ENCODE peak calls at places on chromosome 14, in seven cellular contexts. E is psoas muscle; T is neural progenitor cell; Z is CD4-positive, alpha-beta T cell; R is H9; M is neuronal stem cell; A is left lung. D is an unnamed sample. For H3K9me3, the result is how much of the 10 kb centered on the place peaks cover.

GRCh38 chr14:81471062-81471461 is 62.6 kb downstream of the SEL1L start:
- DNase-seq in Z (no peak), M (no peak), E (no peak), A (no peak), T (no peak), R (no peak), D (no peak)

GRCh38 chr14:94045101-94045500 is 19.0 kb downstream of the OTUB2 start:
- DNase-seq in M (no peak), A (no peak), R (no peak), E (no peak), T (no peak), Z (no peak), D (no peak)

GRCh38 chr14:61258985-61259384 is 22.2 kb downstream of the TMEM30B start:
- DNase-seq in A (no peak), E (no peak), R (no peak), Z (no peak), T (no peak), M (no peak), D (no peak)

GRCh38 chr14:75535164-75535898 is 13.1 kb downstream of the BATF start:
- DNase-seq in M (no peak), A (no peak), E (no peak), T (no peak), Z (no peak), R (no peak), D (no peak)

GRCh38 chr14:35632276-35633071 is 98.5 kb downstream of the INSM2 start:
- DNase-seq in Z (no peak), A (no peak), R (no peak), E (no peak), T (no peak), M (no peak), D (no peak)

GRCh38 chr14:68749487-68750475 is 43.1 kb downstream of the ZFP36L1 start:
- DNase-seq in A (no peak), R (no peak), M (no peak), E (no peak), T (no peak), Z (no peak), D (no peak)

GRCh38 chr14:23217621-23218020 is 20.1 kb upstream of the RNF212B start:
- DNase-seq in T (no peak), Z (no peak), A (no peak), E (no peak), R (no peak), M (no peak), D (no peak)

GRCh38 chr14:92538412-92539017 is 24.9 kb downstream of the RIN3 start:
- DNase-seq in T (no peak), A (no peak), Z (no peak), M (no peak), R (no peak), E (no peak), D (no peak)

GRCh38 chr14:68088463-68088862 is 268.9 kb downstream of the RAD51B start:
- DNase-seq in A (no peak), M (no peak), E (peak), R (no peak), T (peak), Z (no peak), D (no peak)

GRCh38 chr14:95467657-95468056 is 48.8 kb downstream of the SYNE3 start:
- DNase-seq in T (no peak), Z (no peak), M (no peak), R (no peak), E (no peak), A (no peak), D (no peak)

GRCh38 chr14:39033371-39033770 is 69.7 kb downstream of the SEC23A start:
- DNase-seq in T (peak), Z (no peak), R (no peak), A (no peak), M (peak), E (no peak), D (no peak)

GRCh38 chr14:104800600-104801283 is at the start of gene ZBTB42:
- DNase-seq in A (peak), M (no peak), T (peak), R (peak), Z (peak), E (peak), D (peak)

GRCh38 chr14:77752799-77753516 is 8.0 kb downstream of the SNW1 start:
- DNase-seq in T (no peak), R (no peak), A (no peak), Z (no peak), E (no peak), M (no peak), D (no peak)

GRCh38 chr14:53890611-53891091 is 66.0 kb downstream of the BMP4 start:
- DNase-seq in Z (no peak), E (no peak), R (peak), T (peak), A (no peak), M (peak), D (no peak)

GRCh38 chr14:93332032-93332852 is 594 bp downstream of the BTBD7 start:
- DNase-seq in R (no peak), M (peak), Z (peak), A (peak), T (peak), E (peak), D (no peak)

GRCh38 chr14:104794641-104795467 is 694 bp downstream of the AKT1 start:
- DNase-seq in Z (no peak), A (peak), M (no peak), E (no peak), R (peak), T (peak), D (no peak)

GRCh38 chr14:55523321-55523720 is 56.7 kb upstream of the KTN1 start:
- DNase-seq in Z (no peak), E (no peak), M (no peak), T (no peak), A (no peak), R (no peak), D (no peak)

GRCh38 chr14:59028476-59029202 is 159.8 kb upstream of the DAAM1 start:
- DNase-seq in R (peak), Z (no peak), E (peak), A (peak), T (peak), M (peak), D (no peak)

GRCh38 chr14:39988939-39989338 is 556.7 kb upstream of the FBXO33 start:
- DNase-seq in R (no peak), E (no peak), T (peak), A (no peak), Z (no peak), M (peak), D (no peak)

GRCh38 chr14:63761356-63762117 is 33.7 kb upstream of the SGPP1 start:
- DNase-seq in Z (no peak), A (peak), R (no peak), M (no peak), T (no peak), E (no peak), D (no peak)

GRCh38 chr14:63764103-63764502 is 36.2 kb upstream of the SGPP1 start:
- DNase-seq in M (no peak), R (no peak), Z (no peak), A (no peak), T (no peak), E (no peak), D (no peak)

GRCh38 chr14:63770187-63770807 is 42.4 kb upstream of the SGPP1 start:
- DNase-seq in R (no peak), E (no peak), M (no peak), A (no peak), Z (peak), T (peak), D (no peak)

GRCh38 chr14:63764620-63765139 is 36.8 kb upstream of the SGPP1 start:
- DNase-seq in E (no peak), R (no peak), M (no peak), T (no peak), A (no peak), Z (no peak), D (no peak)

GRCh38 chr14:63766616-63767015 is 38.8 kb upstream of the SGPP1 start:
- DNase-seq in A (no peak), Z (no peak), M (peak), T (peak), E (no peak), R (no peak), D (no peak)
- H3K9me3 ChIP-seq in A (under half), Z (under half), M (under half), T (under half), E (under half), R (under half), D (under half)

DNA sequence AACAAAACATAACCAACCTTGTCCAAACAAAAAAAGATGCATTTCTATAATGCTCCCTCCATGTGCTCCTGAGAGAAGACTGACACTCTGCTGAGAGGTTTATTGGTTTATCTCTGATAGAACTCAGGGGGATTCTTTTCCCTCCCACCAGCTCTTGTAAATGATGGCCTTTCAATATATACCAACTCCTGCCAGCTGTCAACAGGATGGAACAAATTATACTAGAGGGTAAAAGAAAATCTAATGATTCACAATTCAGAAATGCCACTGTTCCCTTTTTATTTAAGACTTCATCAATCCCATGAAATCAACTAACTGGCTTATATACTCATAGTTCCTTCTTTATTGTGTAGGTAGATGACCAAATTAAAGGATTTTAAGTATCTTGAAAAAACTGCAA is 25.4 kb downstream of the PSMC1 start:
- DNase-seq in E (no peak), T (no peak), R (no peak), M (no peak), Z (no peak), A (no peak), D (no peak)
- H3K9me3 ChIP-seq in E (under half), T (under half), R (under half), M (under half), Z (under half), A (under half), D (under half)

GRCh38 chr14:20118795-20119194 is 8.3 kb downstream of the OR4K17 start:
- DNase-seq in Z (no peak), R (no peak), E (no peak), M (no peak), T (no peak), A (no peak), D (no peak)
- H3K9me3 ChIP-seq in Z (under half), R (half or more), E (under half), M (under half), T (half or more), A (under half), D (under half)

GRCh38 chr14:97527993-97528392 is 730.8 kb downstream of the VRK1 start:
- DNase-seq in A (no peak), T (no peak), Z (no peak), E (no peak), M (no peak), R (no peak), D (no peak)
- H3K9me3 ChIP-seq in A (under half), T (under half), Z (under half), E (under half), M (under half), R (under half), D (under half)

DNA sequence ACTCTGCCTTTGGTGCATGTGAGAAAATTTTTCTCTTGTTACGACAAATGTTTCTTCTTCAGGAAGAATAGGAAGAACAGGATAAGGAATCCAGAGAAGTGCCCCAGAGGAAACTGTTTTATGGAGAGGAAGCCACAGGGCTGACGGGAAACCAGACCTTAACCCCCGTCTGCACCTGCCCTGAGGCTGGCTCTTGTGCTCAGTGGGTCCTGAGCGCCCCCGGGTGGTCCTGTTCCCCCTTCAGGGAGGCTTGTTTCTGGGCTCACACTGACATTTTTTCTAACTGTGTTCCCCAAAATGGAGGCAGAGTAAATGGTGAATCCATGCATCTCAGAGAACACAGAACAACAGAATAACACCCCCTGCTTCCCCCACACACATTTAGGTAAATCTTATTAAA is 691.8 kb downstream of the TMEM121 start:
- DNase-seq in M (no peak), R (no peak), E (no peak), Z (no peak), T (no peak), A (no peak), D (no peak)
- H3K9me3 ChIP-seq in M (under half), R (half or more), E (under half), Z (under half), T (under half), A (under half), D (under half)

DNA sequence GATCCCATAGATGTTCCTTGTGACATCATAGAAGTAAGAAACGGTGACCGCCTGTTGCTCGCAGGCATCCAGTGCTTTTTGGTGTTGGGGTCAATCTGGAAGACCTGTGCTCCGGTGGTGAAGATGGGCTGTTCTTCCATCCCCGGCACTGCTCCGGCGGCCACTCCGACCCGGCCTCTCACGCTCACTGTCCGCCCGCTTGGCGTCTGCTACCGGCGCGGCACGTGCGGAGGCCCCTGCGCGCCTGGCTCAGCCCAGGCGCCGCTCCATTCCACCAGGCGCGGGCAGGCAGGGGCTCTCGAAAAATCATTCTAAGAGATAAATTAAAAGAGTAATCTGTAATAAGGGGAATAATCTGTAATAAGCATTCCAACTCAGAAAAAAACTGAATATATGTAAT is 934.5 kb downstream of the TMEM121 start:
- DNase-seq in A (peak), T (no peak), Z (no peak), R (no peak), E (no peak), M (no peak), D (no peak)
- H3K9me3 ChIP-seq in A (under half), T (under half), Z (under half), R (under half), E (under half), M (under half), D (under half)

DNA sequence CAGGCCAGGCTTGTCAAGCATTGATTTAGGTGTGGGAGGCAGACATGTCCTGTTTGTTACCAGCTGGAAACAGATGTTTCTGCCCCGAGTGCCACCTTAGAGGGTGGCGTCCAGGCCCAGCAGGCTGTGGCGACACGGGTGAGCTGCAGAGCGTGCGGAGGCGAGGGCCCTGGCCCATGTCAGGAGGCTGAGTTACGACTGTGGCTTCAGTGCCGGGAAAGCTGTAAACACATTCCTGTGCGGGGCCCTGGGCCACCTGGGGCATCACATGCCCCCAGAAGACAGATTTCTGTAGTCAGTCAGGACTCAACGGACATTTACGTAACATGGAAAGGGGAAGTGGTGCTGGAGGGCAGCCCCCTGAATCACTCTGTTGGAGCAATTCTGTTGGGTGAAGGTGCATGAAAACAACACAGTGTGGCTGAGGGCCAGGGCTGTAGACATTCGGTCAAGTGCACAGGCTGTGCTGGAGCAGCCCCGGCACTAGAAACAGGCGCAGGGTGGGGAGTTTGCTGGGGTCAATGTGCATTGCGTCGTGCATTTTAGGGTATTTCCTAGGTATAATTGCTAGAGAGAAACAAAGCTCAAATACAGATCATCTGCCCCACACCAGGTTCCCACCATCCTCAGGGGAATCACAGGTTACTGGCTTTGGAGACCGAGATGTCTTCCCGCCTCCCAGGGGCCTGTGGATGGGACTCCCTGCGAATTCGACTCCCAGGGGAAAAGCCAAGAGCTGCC is 291.8 kb downstream of the TMEM121 start:
- DNase-seq in Z (no peak), T (no peak), E (no peak), M (no peak), R (no peak), A (no peak), D (no peak)
- H3K9me3 ChIP-seq in Z (under half), T (under half), E (under half), M (under half), R (half or more), A (under half), D (under half)

GRCh38 chr14:82502043-82502442 is 968.4 kb upstream of the SEL1L start:
- DNase-seq in Z (no peak), M (no peak), E (no peak), T (no peak), R (no peak), A (no peak), D (no peak)
- H3K9me3 ChIP-seq in Z (under half), M (under half), E (under half), T (under half), R (under half), A (under half), D (under half)